ENCODE peak calls at places on chromosomes 2 and 18, in eight cellular contexts. M is WTC11, W is upper lobe of left lung, O is tibial artery, S is upper lobe of right lung, N is foreskin fibroblast, U is right atrium auricular region, E is lower lobe of right lung. J is an unnamed sample.

GRCh38 chr2:54479422-54479821 is 23.3 kb downstream of the SPTBN1 start:
- DNase-seq in N (no peak), M (no peak), W (no peak), O (no peak), S (no peak), E (no peak), U (no peak), J (no peak)

GRCh38 chr2:121187922-121188411 is 97.0 kb downstream of the TFCP2L1 start:
- DNase-seq in W (no peak), M (no peak), U (no peak), S (no peak), E (no peak), N (no peak), O (peak; percentile 56), J (peak; percentile 54)

GRCh38 chr2:239597216-239597615 is 196.4 kb upstream of the HDAC4 start:
- DNase-seq in S (peak; percentile 33), U (no peak), N (no peak), O (peak; percentile 29), E (peak; percentile 28), M (no peak), W (no peak), J (peak; percentile 49)

GRCh38 chr2:52467189-52467588 is 1300.4 kb upstream of the CHAC2 start:
- DNase-seq in O (no peak), E (no peak), W (no peak), M (no peak), N (no peak), S (no peak), U (no peak), J (no peak)

GRCh38 chr2:143263045-143263625 is 133.9 kb downstream of the ARHGAP15 start:
- DNase-seq in S (no peak), E (no peak), U (no peak), W (no peak), N (no peak), M (peak; percentile 19), O (no peak), J (no peak)

GRCh38 chr2:217929757-217930707 is 72.8 kb downstream of the TNS1 start:
- DNase-seq in O (peak; percentile 96), N (no peak), U (peak; percentile 90), M (no peak), S (no peak), E (no peak), W (no peak), J (peak; percentile 97)

GRCh38 chr2:227817940-227818568 is 4.4 kb downstream of the CCL20 start:
- DNase-seq in U (peak; percentile 99), M (peak; percentile 15), W (no peak), N (peak; percentile 100), O (peak; percentile 97), S (peak; percentile 91), E (peak; percentile 92), J (peak; percentile 98)

GRCh38 chr2:13543550-13543949 is 826.8 kb downstream of the TRIB2 start:
- DNase-seq in E (no peak), M (no peak), S (no peak), O (no peak), U (no peak), N (no peak), W (no peak), J (no peak)

GRCh38 chr2:190277234-190278112 is 42.2 kb downstream of the HIBCH start:
- DNase-seq in U (no peak), O (no peak), W (no peak), E (no peak), M (no peak), N (peak; percentile 41), S (no peak), J (no peak)

GRCh38 chr2:111135910-111136297 is 15.2 kb downstream of the BCL2L11 start:
- DNase-seq in W (peak; percentile 81), M (peak; percentile 55), S (no peak), O (no peak), U (no peak), N (no peak), E (peak; percentile 52), J (no peak)

GRCh38 chr18:23400918-23401317 is 52.2 kb upstream of the RIOK3 start:
- DNase-seq in O (no peak), E (no peak), U (no peak), N (no peak), S (no peak), M (no peak), W (no peak), J (no peak)

GRCh38 chr2:105243961-105244360 is 2.4 kb downstream of the GPR45 start:
- DNase-seq in N (no peak), W (no peak), S (no peak), M (peak; percentile 67), O (no peak), U (no peak), E (no peak), J (no peak)

GRCh38 chr2:131516011-131516410 is 11.7 kb upstream of the CCDC74A start:
- DNase-seq in M (no peak), S (peak; percentile 33), U (no peak), E (no peak), N (no peak), W (no peak), O (no peak), J (no peak)

GRCh38 chr2:144944506-144945230 is 424.7 kb upstream of the ZEB2 start:
- DNase-seq in N (no peak), E (no peak), W (no peak), S (no peak), U (no peak), M (no peak), O (no peak), J (no peak)

GRCh38 chr2:233353101-233353768 is 1.1 kb upstream of the DGKD start:
- DNase-seq in U (no peak), S (peak; percentile 72), M (no peak), O (no peak), N (no peak), W (peak; percentile 84), E (peak; percentile 61), J (no peak)

GRCh38 chr18:48330016-48330991 is 78.9 kb downstream of the ZBTB7C start:
- DNase-seq in U (no peak), N (peak; percentile 58), W (no peak), M (no peak), S (no peak), O (no peak), E (no peak), J (no peak)

GRCh38 chr2:216490061-216490460 is 8.6 kb upstream of the RPL37A start:
- DNase-seq in N (peak; percentile 65), S (no peak), O (no peak), W (no peak), M (no peak), E (no peak), U (no peak), J (no peak)

GRCh38 chr2:225002656-225003045 is 39.6 kb downstream of the DOCK10 start:
- DNase-seq in O (no peak), M (no peak), U (no peak), S (no peak), E (no peak), N (no peak), W (no peak), J (no peak)

GRCh38 chr18:49813071-49813320 is 337 bp downstream of the ACAA2 start:
- DNase-seq in S (peak; percentile 78), U (peak; percentile 64), O (peak; percentile 65), M (peak; percentile 30), E (peak; percentile 69), W (peak; percentile 87), N (no peak), J (no peak)

GRCh38 chr2:241975593-241976284 is 106.2 kb downstream of the RTP5 start:
- DNase-seq in N (no peak), E (no peak), M (no peak), O (no peak), S (no peak), U (no peak), W (no peak), J (no peak)

GRCh38 chr2:128641421-128642095 is 322.9 kb upstream of the HS6ST1 start:
- DNase-seq in E (no peak), U (peak; percentile 52), S (peak; percentile 40), O (peak; percentile 34), M (no peak), W (no peak), N (no peak), J (peak; percentile 46)

GRCh38 chr2:228675715-228676114 is 494.2 kb upstream of the SPHKAP start:
- DNase-seq in M (no peak), E (no peak), W (no peak), U (no peak), N (no peak), S (no peak), O (no peak), J (no peak)

DNA sequence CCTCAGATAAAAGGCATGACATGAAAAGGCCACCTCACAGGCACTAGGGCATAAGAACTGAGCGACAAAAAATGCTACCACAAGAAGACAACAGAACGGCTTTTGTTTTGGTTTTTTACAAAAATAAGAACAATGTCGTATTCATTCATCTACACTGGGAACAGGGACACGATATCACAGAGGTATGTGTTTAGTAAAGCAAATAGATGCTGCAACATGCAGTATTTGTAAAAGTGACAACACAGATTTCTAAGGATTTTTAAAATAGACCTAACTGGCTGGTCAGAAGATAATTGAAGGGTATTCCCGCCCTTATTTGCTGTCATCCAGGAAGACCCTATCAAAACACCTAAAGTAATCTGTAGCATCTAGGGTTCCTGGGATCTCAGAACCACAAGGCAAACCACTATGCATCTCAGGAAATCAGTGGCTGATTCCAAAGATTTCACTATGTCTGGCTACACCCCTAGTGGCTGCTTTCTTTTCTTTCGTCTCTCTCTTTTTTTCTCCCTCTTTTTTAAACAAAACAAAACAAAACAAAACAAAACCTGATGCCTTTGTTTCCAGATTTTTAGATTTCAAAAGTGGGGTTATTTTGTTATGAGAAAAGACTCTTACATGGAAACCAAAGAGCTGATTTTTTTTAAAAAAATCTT is 97.2 kb downstream of the BCL11A start:
- DNase-seq in U (no peak), N (no peak), S (no peak), E (no peak), W (no peak), M (no peak), O (no peak), J (no peak)
- TF ChIP-seq CTCF in U (no peak), N (no peak), S (no peak), E (no peak), W (no peak), M (no peak), O (no peak), J (no peak)

GRCh38 chr2:231181848-231182247 is 16.6 kb upstream of the ARMC9 start:
- DNase-seq in S (peak; percentile 82), E (peak; percentile 84), U (peak; percentile 89), O (peak; percentile 92), W (no peak), N (peak; percentile 84), M (no peak), J (peak; percentile 88)
- TF ChIP-seq CTCF in S (no peak), E (no peak), U (no peak), O (no peak), W (no peak), N (no peak), M (no peak), J (no peak)

GRCh38 chr18:55577812-55578539 is 10.0 kb downstream of the TCF4 start:
- DNase-seq in E (no peak), O (no peak), M (no peak), S (no peak), U (no peak), N (no peak), W (no peak), J (no peak)
- TF ChIP-seq CTCF in E (no peak), O (no peak), M (no peak), S (no peak), U (peak; percentile 29), N (no peak), W (no peak), J (no peak)

DNA sequence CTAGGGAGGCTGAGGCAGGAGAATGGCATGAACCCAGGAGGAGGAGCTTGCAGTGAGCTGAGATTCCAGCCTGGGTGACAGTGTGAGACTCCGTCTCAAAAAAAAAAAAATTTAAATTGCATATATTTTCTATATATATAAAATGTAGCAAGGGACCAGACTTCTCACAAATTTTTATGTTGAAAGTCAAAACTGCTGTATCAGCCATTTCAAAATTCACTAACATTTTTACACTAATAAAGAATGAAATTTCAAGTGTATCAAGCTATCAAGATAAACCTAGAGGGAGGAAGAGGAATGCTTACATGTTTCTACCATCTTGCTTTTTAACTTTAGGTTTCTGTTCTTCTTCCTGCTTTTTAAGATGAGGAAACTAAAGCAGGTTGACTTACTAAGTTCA is 464.0 kb downstream of the KCNJ3 start:
- DNase-seq in S (no peak), O (no peak), M (no peak), E (no peak), U (no peak), N (no peak), W (no peak), J (no peak)
- TF ChIP-seq CTCF in S (no peak), O (no peak), M (no peak), E (no peak), U (no peak), N (no peak), W (no peak), J (no peak)